ENCODE peak calls at places on chromosomes 7 and 10, in six cellular contexts. D is lower lobe of right lung; Q is neuronal stem cell; O is CD4-positive, alpha-beta T cell; L is Karpas-422; J is astrocyte. P is an unnamed sample. For H3K9me3, the result is how much of the 10 kb centered on the place peaks cover.

GRCh38 chr7:146232604-146233003 is 116.0 kb downstream of the CNTNAP2 start:
- DNase-seq in O (no peak), Q (no peak), D (no peak), L (no peak), J (no peak), P (no peak)

GRCh38 chr10:60666221-60666620 is 112.1 kb upstream of the CDK1 start:
- DNase-seq in L (no peak), J (no peak), O (no peak), D (peak), Q (no peak), P (no peak)

GRCh38 chr10:46326971-46327370 is 40.2 kb downstream of the ANTXRL start:
- DNase-seq in Q (no peak), J (no peak), L (no peak), D (no peak), O (no peak), P (no peak)

GRCh38 chr7:140489021-140489349 is 9.7 kb upstream of the MKRN1 start:
- DNase-seq in O (no peak), L (no peak), J (no peak), Q (no peak), D (no peak), P (no peak)

GRCh38 chr10:87842220-87842641 is 21.1 kb downstream of the KLLN start:
- DNase-seq in J (peak), O (no peak), L (no peak), D (no peak), Q (no peak), P (no peak)

GRCh38 chr10:107425844-107426553 is 261.5 kb upstream of the SORCS1 start:
- DNase-seq in D (no peak), J (no peak), O (no peak), Q (peak), L (no peak), P (no peak)

GRCh38 chr7:5248201-5248885 is 34.4 kb upstream of the SLC29A4 start:
- DNase-seq in O (no peak), L (no peak), D (no peak), J (peak), Q (no peak), P (no peak)

GRCh38 chr10:92240289-92241157 is 50.4 kb downstream of the CPEB3 start:
- DNase-seq in D (peak), J (peak), O (peak), Q (peak), L (peak), P (no peak)

GRCh38 chr7:27689045-27689877 is 26.6 kb upstream of the HIBADH start:
- DNase-seq in O (no peak), L (peak), D (no peak), J (no peak), Q (peak), P (no peak)

GRCh38 chr7:30430300-30430699 is 48.3 kb downstream of the NOD1 start:
- DNase-seq in J (no peak), Q (no peak), O (no peak), L (no peak), D (no peak), P (no peak)

GRCh38 chr10:48390933-48391845 is 84.7 kb downstream of the MAPK8 start:
- DNase-seq in L (no peak), O (no peak), Q (no peak), D (no peak), J (peak), P (no peak)

GRCh38 chr7:42972703-42973500 is 40.7 kb downstream of the MRPL32 start:
- DNase-seq in L (peak), D (no peak), Q (no peak), O (no peak), J (peak), P (no peak)

GRCh38 chr10:17454181-17454800 is at the start of gene ST8SIA6:
- DNase-seq in O (peak), D (peak), J (peak), L (no peak), Q (peak), P (peak)

GRCh38 chr7:134184767-134185166 is 57.6 kb downstream of the LRGUK start:
- DNase-seq in D (no peak), J (peak), Q (no peak), L (no peak), O (no peak), P (no peak)

GRCh38 chr7:157008206-157009169 is 2.0 kb downstream of the MNX1 start:
- DNase-seq in O (no peak), Q (no peak), J (no peak), D (no peak), L (no peak), P (no peak)

GRCh38 chr7:127959770-127960169 is 71.5 kb downstream of the LRRC4 start:
- DNase-seq in Q (no peak), O (no peak), J (no peak), D (no peak), L (no peak), P (no peak)

GRCh38 chr10:27393961-27394360 is 110.1 kb upstream of the RAB18 start:
- DNase-seq in O (no peak), J (no peak), D (no peak), Q (no peak), L (no peak), P (no peak)

GRCh38 chr10:3886191-3886590 is 101.2 kb upstream of the KLF6 start:
- DNase-seq in O (no peak), J (peak), L (no peak), D (no peak), Q (no peak), P (no peak)

GRCh38 chr7:77327932-77328628 is 88.1 kb downstream of the GSAP start:
- DNase-seq in Q (no peak), D (no peak), O (no peak), L (no peak), J (peak), P (no peak)

GRCh38 chr7:46444266-46444665 is 523.2 kb upstream of the IGFBP3 start:
- DNase-seq in O (no peak), L (no peak), D (no peak), J (no peak), Q (no peak), P (no peak)

GRCh38 chr10:63664341-63664885 is 143.2 kb downstream of the REEP3 start:
- DNase-seq in L (no peak), J (no peak), Q (no peak), D (no peak), O (no peak), P (no peak)

GRCh38 chr10:112151640-112152039 is 31.9 kb downstream of the GPAM start:
- DNase-seq in J (peak), L (no peak), D (no peak), O (no peak), Q (no peak), P (no peak)

GRCh38 chr10:47214520-47214919 is 85.5 kb upstream of the GDF10 start:
- DNase-seq in O (no peak), Q (no peak), D (no peak), L (no peak), J (no peak), P (no peak)

GRCh38 chr10:83515001-83515400 is 624.3 kb upstream of the GHITM start:
- DNase-seq in L (no peak), D (no peak), Q (no peak), J (peak), O (no peak), P (no peak)

GRCh38 chr10:31687545-31688482 is 240.8 kb downstream of the ARHGAP12 start:
- DNase-seq in D (no peak), O (no peak), L (no peak), Q (no peak), J (no peak), P (no peak)

GRCh38 chr10:31689233-31689632 is 239.4 kb downstream of the ARHGAP12 start:
- DNase-seq in D (no peak), J (no peak), Q (no peak), O (no peak), L (no peak), P (no peak)

GRCh38 chr10:31683682-31684081 is 244.9 kb downstream of the ARHGAP12 start:
- DNase-seq in J (no peak), O (no peak), D (no peak), Q (no peak), L (no peak), P (no peak)

GRCh38 chr10:31686566-31686965 is 242.1 kb downstream of the ARHGAP12 start:
- DNase-seq in D (no peak), L (no peak), Q (no peak), J (no peak), O (no peak), P (no peak)
- H3K9me3 ChIP-seq in D (under half), L (under half), Q (under half), J (under half), O (under half), P (under half)

DNA sequence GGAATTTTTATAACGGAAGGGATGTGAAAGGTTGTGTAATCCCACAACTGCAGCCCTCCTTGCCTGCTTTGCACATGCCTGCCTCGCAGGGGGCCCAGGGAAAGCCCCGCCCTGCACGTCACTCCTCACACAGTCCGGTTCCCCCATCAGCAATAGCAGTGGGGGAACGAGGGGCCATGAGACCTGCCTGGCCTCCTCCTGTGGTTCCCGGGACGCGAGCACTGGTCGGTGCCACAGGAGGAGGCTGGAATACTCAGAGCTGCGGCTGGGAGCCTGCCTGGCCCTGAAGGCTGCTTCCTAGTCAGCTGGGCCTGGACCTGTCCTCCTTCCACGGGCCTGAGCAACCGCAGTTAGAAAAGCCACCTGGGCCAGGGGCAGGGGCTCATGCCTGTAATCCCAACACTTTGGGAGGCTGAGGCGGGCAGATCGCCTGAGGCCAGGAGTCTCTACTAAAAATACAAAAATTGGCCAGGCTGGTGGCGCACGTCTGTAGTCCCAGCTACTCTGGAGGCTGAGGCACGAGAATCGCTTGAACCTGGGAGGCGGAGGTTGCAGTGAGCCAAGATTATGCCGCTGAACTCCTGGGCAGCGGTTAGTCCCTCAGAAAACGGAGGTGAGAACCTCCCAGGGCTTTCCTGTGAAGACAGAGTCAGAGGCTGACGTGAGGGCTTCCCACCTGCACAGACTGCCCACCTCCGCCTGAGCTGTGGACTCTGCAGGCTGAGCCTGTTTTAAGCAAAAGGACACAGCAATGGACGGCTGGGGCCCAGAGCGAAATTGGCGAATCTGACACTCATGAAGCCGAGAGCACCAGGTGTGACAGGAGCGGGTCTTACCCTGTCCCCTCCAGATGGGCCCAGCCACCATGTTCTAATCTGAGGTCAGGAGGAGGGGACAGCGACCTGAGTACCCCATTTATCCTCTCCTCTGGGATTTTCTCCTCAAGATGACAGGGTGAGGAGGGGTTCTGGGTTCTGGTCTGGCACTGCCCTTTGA is 52.9 kb downstream of the VIPR2 start:
- DNase-seq in D (no peak), J (no peak), Q (no peak), O (no peak), L (no peak), P (no peak)
- H3K9me3 ChIP-seq in D (under half), J (under half), Q (under half), O (under half), L (under half), P (under half)

DNA sequence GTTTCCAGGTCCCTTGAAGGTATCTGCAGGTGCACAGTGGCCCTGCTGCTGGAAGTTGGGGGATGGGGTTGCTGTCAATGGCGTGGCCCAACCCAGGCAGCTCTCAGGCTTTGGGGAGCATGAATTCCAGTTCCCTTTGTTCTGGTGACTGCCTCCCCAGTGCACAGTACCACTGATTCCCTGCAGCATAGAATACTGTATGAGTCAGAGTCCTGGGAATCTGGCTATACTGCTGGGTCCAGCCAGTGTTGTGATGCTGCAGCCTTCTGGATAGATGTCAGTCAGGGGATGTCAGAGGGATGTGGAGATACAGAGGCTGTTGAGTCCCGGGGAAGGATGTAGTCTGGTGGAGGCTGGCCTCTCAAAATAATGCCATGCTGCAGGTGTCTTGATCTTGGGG is 99.3 kb downstream of the LANCL2 start:
- DNase-seq in L (no peak), O (no peak), Q (no peak), J (no peak), D (no peak), P (no peak)
- H3K9me3 ChIP-seq in L (under half), O (under half), Q (under half), J (under half), D (under half), P (under half)

DNA sequence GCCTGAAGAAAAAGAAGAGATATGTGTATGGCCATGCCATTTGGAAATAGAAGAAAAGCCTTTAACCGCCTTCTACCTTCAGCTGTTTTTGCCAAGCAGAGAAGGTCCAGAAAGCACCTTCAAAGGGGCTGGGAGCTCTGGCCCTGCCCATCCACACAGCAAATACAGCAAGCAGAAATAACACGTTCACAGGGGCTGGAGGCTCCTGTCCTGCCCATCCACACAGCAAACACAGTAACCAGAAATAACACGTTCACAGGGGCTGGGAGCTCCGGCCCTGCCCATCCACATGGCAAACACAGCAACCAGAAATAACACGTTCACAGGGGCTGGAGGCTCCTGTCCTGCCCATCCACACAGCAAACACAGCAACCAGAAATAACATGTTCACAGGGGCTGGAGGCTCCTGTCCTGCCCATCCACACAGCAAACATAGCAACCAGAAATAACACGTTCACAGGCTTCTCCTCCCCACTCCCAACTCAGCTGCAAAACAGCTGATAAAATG is 558.1 kb downstream of the PTPRN2 start:
- DNase-seq in L (no peak), Q (no peak), O (no peak), D (no peak), J (no peak), P (no peak)
- H3K9me3 ChIP-seq in L (under half), Q (under half), O (under half), D (under half), J (under half), P (under half)

DNA sequence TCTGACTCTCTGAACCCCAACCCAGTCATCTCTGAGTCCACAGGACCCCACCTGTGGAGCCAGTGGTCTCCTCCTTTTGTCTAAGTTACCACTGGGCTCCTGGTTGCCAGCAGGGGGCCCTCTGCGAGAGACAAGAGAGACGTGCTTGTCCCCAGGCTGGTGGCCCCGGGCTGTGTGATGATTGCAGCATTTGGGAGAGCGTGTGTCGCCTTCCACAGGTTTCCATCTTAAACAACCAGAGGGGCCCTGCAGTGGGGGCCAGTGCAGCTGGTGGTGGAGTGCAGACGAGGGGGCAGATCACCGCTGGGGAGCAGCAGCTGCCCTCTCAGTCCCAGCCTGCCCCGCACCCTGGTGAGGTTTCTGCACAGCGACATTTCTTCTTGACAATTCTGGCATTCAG is 122.4 kb upstream of the PPP2R2D start:
- DNase-seq in L (no peak), Q (no peak), O (no peak), J (no peak), D (no peak), P (no peak)
- H3K9me3 ChIP-seq in L (under half), Q (under half), O (under half), J (under half), D (under half), P (under half)